ENCODE peak calls at places on chromosomes 2 and 18, in five cellular contexts. L is H9, A is GM23338, C is astrocyte of the spinal cord, S is body of pancreas. I is an unnamed sample.

GRCh38 chr18:56389190-56389589 is 249.2 kb downstream of the TXNL1 start:
- DNase-seq in L (no peak), A (no peak), C (peak), S (no peak), I (no peak)

GRCh38 chr2:237738255-237738654 is 60.3 kb upstream of the RBM44 start:
- DNase-seq in L (no peak), A (no peak), C (no peak), S (no peak), I (no peak)

GRCh38 chr2:215361876-215362561 is 50.2 kb downstream of the ATIC start:
- DNase-seq in L (no peak), A (no peak), C (peak), S (no peak), I (no peak)

GRCh38 chr2:37443082-37443481 is 98.7 kb downstream of the QPCT start:
- DNase-seq in L (no peak), A (no peak), C (no peak), S (no peak), I (no peak)

GRCh38 chr2:206127656-206128055 is 31.6 kb downstream of the NDUFS1 start:
- DNase-seq in L (no peak), A (peak), C (no peak), S (no peak), I (no peak)

GRCh38 chr2:177552414-177553175 is 160.0 kb downstream of the AGPS start:
- DNase-seq in L (peak), A (peak), C (peak), S (peak), I (peak)

GRCh38 chr2:76813084-76813483 is 709.1 kb downstream of the LRRTM4 start:
- DNase-seq in L (no peak), A (no peak), C (no peak), S (no peak), I (no peak)

GRCh38 chr2:2843969-2844548 is 513.0 kb upstream of the MYT1L start:
- DNase-seq in L (no peak), A (peak), C (no peak), S (no peak), I (no peak)

GRCh38 chr2:130241041-130241707 is 42.9 kb upstream of the TUBA3E start:
- DNase-seq in L (no peak), A (no peak), C (peak), S (no peak), I (no peak)

GRCh38 chr2:96143848-96144480 is 1.3 kb downstream of the DUSP2 start:
- DNase-seq in L (peak), A (peak), C (no peak), S (no peak), I (no peak)

GRCh38 chr18:3356614-3357013 is 93.4 kb upstream of the TGIF1 start:
- DNase-seq in L (no peak), A (no peak), C (no peak), S (no peak), I (no peak)

GRCh38 chr2:43519711-43520221 is 76.1 kb downstream of the THADA start:
- DNase-seq in L (no peak), A (peak), C (peak), S (peak), I (no peak)

GRCh38 chr2:197810023-197810422 is 5.6 kb downstream of the PLCL1 start:
- DNase-seq in L (no peak), A (no peak), C (no peak), S (no peak), I (no peak)

GRCh38 chr18:35491689-35492077 is 6.1 kb downstream of the INO80C start:
- DNase-seq in L (peak), A (peak), C (peak), S (no peak), I (no peak)

GRCh38 chr2:118668431-118669424 is 178.7 kb downstream of the EN1 start:
- DNase-seq in L (no peak), A (no peak), C (peak), S (no peak), I (no peak)

GRCh38 chr2:38268691-38269309 is 108.3 kb downstream of the ATL2 start:
- DNase-seq in L (no peak), A (no peak), C (peak), S (no peak), I (no peak)

GRCh38 chr2:128790541-128790944 is 471.9 kb upstream of the HS6ST1 start:
- DNase-seq in L (peak), A (no peak), C (no peak), S (no peak), I (no peak)

GRCh38 chr2:217434183-217434620 is 568.6 kb downstream of the TNS1 start:
- DNase-seq in L (peak), A (peak), C (peak), S (peak), I (peak)

GRCh38 chr2:239825705-239825979 is 199.5 kb downstream of the NDUFA10 start:
- DNase-seq in L (peak), A (no peak), C (no peak), S (no peak), I (no peak)

GRCh38 chr2:133970641-133971040 is 283.2 kb upstream of the MGAT5 start:
- DNase-seq in L (no peak), A (peak), C (no peak), S (no peak), I (no peak)

GRCh38 chr18:26656944-26657536 is 108.7 kb upstream of the KCTD1 start:
- DNase-seq in L (peak), A (peak), C (peak), S (peak), I (peak)

GRCh38 chr2:224970311-224970710 is 72.0 kb downstream of the DOCK10 start:
- DNase-seq in L (no peak), A (no peak), C (no peak), S (no peak), I (no peak)

GRCh38 chr2:207970138-207970824 is 55.0 kb downstream of the PLEKHM3 start:
- DNase-seq in L (no peak), A (peak), C (no peak), S (no peak), I (no peak)

GRCh38 chr2:217371681-217372297 is 511.9 kb upstream of the TNP1 start:
- DNase-seq in L (no peak), A (no peak), C (no peak), S (peak), I (no peak)

GRCh38 chr2:108413731-108414130 is 35.3 kb upstream of the GCC2 start:
- DNase-seq in L (no peak), A (no peak), C (no peak), S (no peak), I (no peak)

GRCh38 chr18:58455318-58455950 is 173.5 kb downstream of the ALPK2 start:
- DNase-seq in L (no peak), A (no peak), C (no peak), S (peak), I (no peak)

GRCh38 chr2:236642125-236642524 is 72.5 kb downstream of the ACKR3 start:
- DNase-seq in L (no peak), A (no peak), C (no peak), S (no peak), I (no peak)

GRCh38 chr2:126212735-126213134 is 443.2 kb upstream of the GYPC start:
- DNase-seq in L (no peak), A (no peak), C (no peak), S (no peak), I (no peak)

GRCh38 chr2:147006724-147007123 is 838.1 kb upstream of the ACVR2A start:
- DNase-seq in L (no peak), A (no peak), C (no peak), S (no peak), I (no peak)

GRCh38 chr2:46964835-46965560 is 49.4 kb upstream of the MCFD2 start:
- DNase-seq in L (no peak), A (no peak), C (peak), S (no peak), I (no peak)

GRCh38 chr2:240296104-240296406 is 139.4 kb upstream of the GPC1 start:
- DNase-seq in L (no peak), A (no peak), C (no peak), S (no peak), I (no peak)

GRCh38 chr18:7945882-7946281 is 378.8 kb downstream of the PTPRM start:
- DNase-seq in L (no peak), A (no peak), C (peak), S (peak), I (no peak)

GRCh38 chr18:76528477-76529432 is 33.7 kb upstream of the ZNF516 start:
- DNase-seq in L (no peak), A (peak), C (peak), S (peak), I (peak)

GRCh38 chr2:99654419-99654818 is 164.6 kb upstream of the REV1 start:
- DNase-seq in L (no peak), A (no peak), C (peak), S (no peak), I (no peak)

DNA sequence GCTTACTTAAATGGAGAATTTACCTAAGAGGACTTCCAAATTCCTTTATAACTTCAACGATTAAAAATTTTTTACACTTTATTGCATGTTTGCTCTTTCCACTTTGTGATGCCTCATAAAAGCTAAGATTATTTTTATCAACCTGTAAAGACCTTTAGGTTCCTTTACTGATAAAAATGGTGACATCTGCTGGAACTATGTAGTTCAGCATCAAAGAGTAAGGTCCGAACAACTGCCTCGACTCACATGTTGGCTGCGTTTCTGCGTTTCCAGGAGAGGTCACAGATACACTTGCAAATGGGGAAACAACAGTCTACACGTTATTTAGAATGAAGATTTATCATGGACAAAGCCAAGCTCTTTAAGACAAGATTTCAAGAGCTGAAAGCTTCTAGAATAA is 18.8 kb upstream of the TMX3 start:
- DNase-seq in L (no peak), A (peak), C (peak), S (no peak), I (no peak)
- TF ChIP-seq CTCF in L (no peak), A (peak), C (peak), S (no peak), I (no peak)

GRCh38 chr18:59996370-59996966 is 96.7 kb downstream of the PMAIP1 start:
- DNase-seq in L (no peak), A (peak), C (peak), S (no peak), I (peak)

GRCh38 chr18:59993560-59993959 is 93.8 kb downstream of the PMAIP1 start:
- DNase-seq in L (no peak), A (no peak), C (no peak), S (no peak), I (no peak)

GRCh38 chr18:59990121-59990818 is 90.5 kb downstream of the PMAIP1 start:
- DNase-seq in L (no peak), A (no peak), C (peak), S (no peak), I (no peak)

GRCh38 chr18:59994357-59994756 is 94.6 kb downstream of the PMAIP1 start:
- DNase-seq in L (no peak), A (peak), C (peak), S (no peak), I (no peak)
- TF ChIP-seq CTCF in L (peak), A (peak), C (peak), S (no peak), I (no peak)

GRCh38 chr2:220090050-220090449 is 462.6 kb downstream of the SLC4A3 start:
- DNase-seq in L (no peak), A (no peak), C (no peak), S (no peak), I (no peak)
- TF ChIP-seq CTCF in L (no peak), A (no peak), C (no peak), S (no peak), I (no peak)

GRCh38 chr2:102698369-102699111 is 63.3 kb upstream of the TMEM182 start:
- DNase-seq in L (no peak), A (no peak), C (no peak), S (peak), I (no peak)

GRCh38 chr2:102703305-102703704 is 58.5 kb upstream of the TMEM182 start:
- DNase-seq in L (no peak), A (no peak), C (no peak), S (no peak), I (no peak)

GRCh38 chr2:102707796-102708713 is 53.8 kb upstream of the TMEM182 start:
- DNase-seq in L (no peak), A (peak), C (no peak), S (no peak), I (no peak)

GRCh38 chr2:102704531-102704930 is 57.3 kb upstream of the TMEM182 start:
- DNase-seq in L (peak), A (peak), C (no peak), S (no peak), I (no peak)

DNA sequence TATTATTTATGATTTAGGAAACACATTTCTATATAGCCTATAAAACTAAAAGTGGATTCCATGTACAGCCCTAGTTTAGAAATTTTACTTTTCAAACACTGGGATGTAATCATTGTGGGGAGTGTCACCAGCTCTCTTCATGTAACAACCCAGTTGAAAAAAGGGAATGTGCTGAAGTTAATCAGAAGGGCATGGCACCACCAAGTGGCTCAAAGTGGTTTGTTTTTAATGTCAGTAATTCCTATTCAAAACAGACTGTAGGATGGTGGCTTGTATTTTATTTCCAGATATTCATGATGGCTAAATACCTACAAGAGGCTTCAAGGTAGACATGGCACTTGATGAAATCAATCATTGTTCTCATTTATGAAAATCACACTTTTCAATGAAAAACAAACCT is 58.1 kb upstream of the TMEM182 start:
- DNase-seq in L (no peak), A (peak), C (peak), S (no peak), I (no peak)
- TF ChIP-seq CTCF in L (peak), A (peak), C (peak), S (peak), I (no peak)

DNA sequence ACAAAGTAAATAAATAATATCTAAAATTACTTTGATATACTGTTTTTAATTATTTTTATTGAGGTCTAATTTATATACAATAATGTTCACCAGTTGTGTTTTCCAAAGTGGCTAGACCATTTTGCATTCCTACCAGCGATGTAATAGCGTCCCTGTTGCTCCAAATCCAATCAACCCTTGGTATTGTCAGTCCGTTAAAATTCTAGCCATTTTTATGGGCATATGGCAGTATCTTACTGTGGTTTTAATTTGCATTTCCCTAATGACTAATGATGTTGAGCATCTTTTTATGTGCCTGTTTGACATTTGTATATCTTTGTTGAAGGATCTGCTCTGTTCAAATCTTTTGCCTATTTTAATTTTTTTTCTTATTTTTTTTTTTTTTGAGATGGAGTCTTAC is 185.0 kb downstream of the PRPF40A start:
- DNase-seq in L (no peak), A (no peak), C (no peak), S (no peak), I (no peak)
- TF ChIP-seq CTCF in L (no peak), A (no peak), C (no peak), S (no peak), I (no peak)

GRCh38 chr2:229748950-229749349 is 34.6 kb upstream of the DNER start:
- DNase-seq in L (no peak), A (peak), C (no peak), S (no peak), I (no peak)
- TF ChIP-seq CTCF in L (peak), A (peak), C (no peak), S (no peak), I (no peak)

GRCh38 chr2:120530781-120531180 is 184.8 kb downstream of the INHBB start:
- DNase-seq in L (no peak), A (no peak), C (no peak), S (no peak), I (no peak)

GRCh38 chr2:120528693-120529076 is 182.7 kb downstream of the INHBB start:
- DNase-seq in L (no peak), A (no peak), C (no peak), S (no peak), I (no peak)

GRCh38 chr2:120526047-120526562 is 180.2 kb downstream of the INHBB start:
- DNase-seq in L (no peak), A (peak), C (no peak), S (no peak), I (no peak)

GRCh38 chr2:120526997-120527945 is 181.3 kb downstream of the INHBB start:
- DNase-seq in L (no peak), A (no peak), C (no peak), S (no peak), I (no peak)

GRCh38 chr2:120528051-120528692 is 182.2 kb downstream of the INHBB start:
- DNase-seq in L (no peak), A (no peak), C (no peak), S (no peak), I (no peak)
- TF ChIP-seq CTCF in L (no peak), A (no peak), C (no peak), S (no peak), I (no peak)

DNA sequence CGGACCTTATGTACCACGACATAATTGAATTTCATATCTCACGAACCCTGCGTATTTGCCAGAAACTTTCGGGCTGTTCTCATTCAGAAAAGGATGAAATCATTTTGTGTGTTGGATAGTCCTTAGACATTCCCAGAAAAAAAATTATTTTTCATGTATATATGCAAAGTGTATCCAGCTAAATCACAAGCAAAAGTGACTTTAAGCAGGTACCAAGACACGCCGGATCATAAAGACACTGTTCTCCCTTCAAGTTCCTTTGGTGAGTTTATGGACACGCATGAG is 35.1 kb upstream of the PNO1 start:
- DNase-seq in L (no peak), A (no peak), C (no peak), S (no peak), I (no peak)
- TF ChIP-seq CTCF in L (no peak), A (no peak), C (no peak), S (no peak), I (peak)

GRCh38 chr2:234258562-234259141 is 208.2 kb downstream of the SPP2 start:
- DNase-seq in L (no peak), A (no peak), C (no peak), S (no peak), I (no peak)

GRCh38 chr2:234254783-234255521 is 204.4 kb downstream of the SPP2 start:
- DNase-seq in L (no peak), A (no peak), C (peak), S (no peak), I (no peak)

GRCh38 chr2:234259440-234259839 is 208.9 kb downstream of the SPP2 start:
- DNase-seq in L (no peak), A (no peak), C (no peak), S (no peak), I (no peak)

GRCh38 chr2:234256516-234256915 is 206.0 kb downstream of the SPP2 start:
- DNase-seq in L (peak), A (peak), C (no peak), S (no peak), I (no peak)

GRCh38 chr2:234257859-234258561 is 207.5 kb downstream of the SPP2 start:
- DNase-seq in L (peak), A (peak), C (peak), S (peak), I (peak)
- TF ChIP-seq CTCF in L (peak), A (peak), C (peak), S (peak), I (no peak)

GRCh38 chr18:46447792-46448191 is 209.2 kb downstream of the LOXHD1 start:
- DNase-seq in L (no peak), A (no peak), C (no peak), S (no peak), I (no peak)

GRCh38 chr18:46448347-46448746 is 208.7 kb downstream of the LOXHD1 start:
- DNase-seq in L (peak), A (peak), C (no peak), S (no peak), I (no peak)

GRCh38 chr18:46449033-46449432 is 208.0 kb downstream of the LOXHD1 start:
- DNase-seq in L (no peak), A (no peak), C (no peak), S (no peak), I (no peak)

GRCh38 chr18:46447323-46447722 is 209.7 kb downstream of the LOXHD1 start:
- DNase-seq in L (no peak), A (no peak), C (no peak), S (no peak), I (no peak)

DNA sequence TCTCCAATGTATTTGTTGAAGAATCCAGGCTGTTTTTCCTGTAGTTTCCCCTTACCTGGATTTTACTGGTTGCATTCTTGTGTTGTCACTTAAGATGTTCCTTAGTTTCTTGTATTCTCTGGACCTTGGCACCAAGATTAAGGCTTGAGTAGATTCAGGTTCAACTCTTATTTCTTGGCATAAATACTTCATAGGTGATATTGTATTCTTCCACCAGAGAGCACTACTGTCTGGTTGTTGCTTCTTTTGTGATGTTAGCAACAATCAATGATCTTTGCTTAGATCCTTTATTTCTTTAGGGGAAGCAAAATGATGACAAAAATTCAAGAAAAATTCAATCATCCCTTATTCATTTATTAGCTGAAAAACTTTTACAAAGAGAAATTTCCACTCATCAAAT is 211.1 kb downstream of the LOXHD1 start:
- DNase-seq in L (no peak), A (no peak), C (no peak), S (no peak), I (no peak)
- TF ChIP-seq CTCF in L (peak), A (no peak), C (no peak), S (no peak), I (no peak)